ENCODE peak calls at places on chromosomes 13 and 19, in ten cellular contexts. F is heart right ventricle; G is heart left ventricle; Z is upper lobe of left lung; R is MM.1S; O is naive thymus-derived CD4-positive, alpha-beta T cell; M is brain microvascular endothelial cell; P is neural progenitor cell; B is AG04450; A is right cardiac atrium. K is an unnamed sample.

GRCh38 chr13:95564948-95565347 is 12.4 kb downstream of the CLDN10 start:
- DNase-seq in M (no peak), B (no peak), F (no peak), O (no peak), G (no peak), A (no peak), R (no peak), Z (no peak), P (no peak), K (no peak)

GRCh38 chr13:87671031-87671823 is at the start of gene SLITRK5:
- DNase-seq in M (peak; percentile 21), F (peak; percentile 58), B (no peak), Z (peak; percentile 78), O (no peak), A (peak; percentile 86), G (peak; percentile 40), R (peak; percentile 75), P (peak; percentile 90), K (peak; percentile 86)

GRCh38 chr19:6551607-6552450 is 21.0 kb downstream of the TNFSF9 start:
- DNase-seq in A (peak; percentile 65), F (peak; percentile 26), O (peak; percentile 31), B (no peak), P (peak; percentile 83), M (no peak), G (no peak), Z (no peak), R (no peak), K (peak; percentile 56)

GRCh38 chr13:91579320-91579719 is 180.9 kb downstream of the GPC5 start:
- DNase-seq in P (no peak), O (no peak), F (no peak), Z (no peak), R (no peak), M (no peak), G (no peak), A (no peak), B (no peak), K (no peak)

GRCh38 chr13:28532226-28533048 is 37.5 kb upstream of the FLT1 start:
- DNase-seq in Z (peak; percentile 37), O (no peak), G (peak; percentile 48), P (peak; percentile 70), A (peak; percentile 74), R (no peak), B (no peak), F (peak; percentile 55), M (no peak), K (peak; percentile 35)

GRCh38 chr13:111634410-111634809 is 314.0 kb downstream of the TEX29 start:
- DNase-seq in P (no peak), O (no peak), B (no peak), A (no peak), R (no peak), Z (no peak), F (no peak), G (no peak), M (no peak), K (no peak)

GRCh38 chr13:98664047-98664446 is 87.1 kb upstream of the STK24 start:
- DNase-seq in F (no peak), B (no peak), P (no peak), A (no peak), O (no peak), R (no peak), G (no peak), M (peak; percentile 89), Z (no peak), K (no peak)

GRCh38 chr19:57706346-57706745 is 2.7 kb downstream of the ZNF154 start:
- DNase-seq in O (no peak), G (no peak), M (no peak), F (no peak), R (no peak), A (no peak), Z (no peak), B (no peak), P (no peak), K (no peak)

GRCh38 chr13:107284168-107284567 is 716.2 kb upstream of the ARGLU1 start:
- DNase-seq in A (no peak), B (no peak), F (no peak), O (no peak), Z (no peak), P (no peak), R (no peak), G (no peak), M (no peak), K (no peak)

GRCh38 chr13:45007823-45008222 is 18.5 kb downstream of the GPALPP1 start:
- DNase-seq in R (no peak), P (no peak), Z (no peak), A (no peak), F (no peak), B (no peak), G (no peak), O (no peak), M (no peak), K (no peak)
- H3K4me3 ChIP-seq in R (no peak overlapping the region), P (no peak overlapping the region), Z (no peak overlapping the region), A (no peak overlapping the region), F (no peak overlapping the region), B (no peak overlapping the region), G (no peak overlapping the region), O (no peak overlapping the region), M (no peak overlapping the region), K (no peak overlapping the region)

DNA sequence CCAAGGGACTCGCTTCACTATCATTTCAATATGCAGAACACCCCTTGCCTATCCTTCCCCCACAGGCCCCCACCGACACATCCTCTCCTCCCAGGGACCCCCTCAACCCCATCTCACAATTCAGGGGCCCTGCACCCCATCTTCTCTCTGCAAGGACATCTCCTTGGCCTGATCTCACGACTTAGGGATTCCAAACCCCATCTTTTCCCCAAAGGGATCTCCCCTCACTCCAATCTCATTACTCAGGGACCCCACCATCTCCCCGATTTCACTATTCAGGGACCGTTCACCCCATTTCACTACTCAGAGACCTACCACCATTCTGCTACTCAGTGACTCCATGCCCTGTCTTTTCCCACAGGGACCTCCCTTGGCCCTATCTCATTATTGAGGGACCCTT is 1.4 kb downstream of the MAP2K2 start:
- DNase-seq in Z (no peak), R (no peak), O (no peak), A (no peak), M (no peak), P (no peak), B (no peak), F (no peak), G (no peak), K (no peak)
- H3K27ac ChIP-seq in Z (no peak overlapping the region), R (no peak overlapping the region), O (peak overlapping the region; percentile 80), A (no peak overlapping the region), M (no peak overlapping the region), P (no peak overlapping the region), B (no peak overlapping the region), F (peak overlapping the region; percentile 82), G (peak overlapping the region; percentile 28), K (no peak overlapping the region)

DNA sequence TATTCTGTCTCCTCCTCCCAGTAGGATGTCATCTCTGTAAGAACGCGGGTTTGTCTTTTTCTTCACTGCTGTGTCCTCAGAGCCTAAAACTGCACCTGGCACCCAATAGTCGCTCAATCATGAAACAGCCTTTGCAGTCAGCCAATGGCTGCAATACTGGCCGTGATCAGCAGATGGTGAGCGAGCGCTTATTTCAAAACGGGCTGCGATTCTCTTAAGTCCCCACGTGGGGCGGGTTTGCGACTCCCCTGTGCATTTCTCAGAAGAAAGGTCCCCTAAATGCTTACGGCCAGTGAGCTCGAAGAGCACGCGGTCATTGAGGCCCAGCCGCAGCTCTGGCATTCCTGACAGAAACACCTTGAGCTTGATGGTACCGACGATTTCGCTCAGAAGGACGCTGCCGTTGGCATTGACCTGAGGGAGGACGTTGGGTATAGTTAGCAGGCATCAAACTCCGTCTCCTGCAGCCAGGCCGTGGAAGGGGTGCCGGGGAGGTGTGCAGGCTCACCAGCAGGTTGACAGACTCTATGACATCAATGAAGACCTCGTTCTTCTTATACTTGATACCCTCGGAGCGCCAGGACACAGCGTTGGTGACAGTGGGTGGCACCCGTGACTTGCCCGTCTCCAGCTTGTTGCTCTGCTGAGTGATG is 6.0 kb downstream of the AP1M2 start:
- DNase-seq in R (peak; percentile 95), M (peak; percentile 86), Z (peak; percentile 91), G (peak; percentile 87), O (peak; percentile 82), B (peak; percentile 83), P (peak; percentile 97), A (peak; percentile 96), F (peak; percentile 84), K (peak; percentile 96)
- H3K4me3 ChIP-seq in R (no peak overlapping the region), M (no peak overlapping the region), Z (no peak overlapping the region), G (peak overlapping the region; percentile 11), O (no peak overlapping the region), B (no peak overlapping the region), P (no peak overlapping the region), A (no peak overlapping the region), F (peak overlapping the region; percentile 17), K (no peak overlapping the region)

DNA sequence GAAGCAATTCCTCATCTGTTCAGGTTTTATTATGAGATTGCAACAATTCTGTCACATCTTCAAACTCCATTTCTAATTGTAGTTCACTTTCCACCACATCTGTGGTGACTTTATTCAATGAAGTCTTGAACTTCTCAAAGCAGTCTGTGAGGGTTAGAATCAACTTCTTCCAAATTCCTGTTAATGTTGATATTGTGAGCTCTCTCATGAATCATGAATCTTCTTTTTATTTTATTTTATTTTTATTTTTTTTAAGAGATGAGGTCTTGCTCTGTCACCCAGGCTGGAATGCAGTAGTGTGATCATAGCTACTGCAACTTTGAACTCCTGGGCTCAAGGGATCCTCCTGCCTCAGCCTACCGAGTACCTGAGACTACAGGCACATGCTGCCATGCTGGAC is 19.6 kb downstream of the ARHGAP35 start:
- DNase-seq in G (no peak), F (no peak), B (no peak), M (no peak), Z (no peak), P (no peak), R (no peak), A (no peak), O (no peak), K (no peak)
- H3K27ac ChIP-seq in G (no peak overlapping the region), F (no peak overlapping the region), B (no peak overlapping the region), M (peak overlapping the region; percentile 78), Z (no peak overlapping the region), P (no peak overlapping the region), R (no peak overlapping the region), A (no peak overlapping the region), O (no peak overlapping the region), K (no peak overlapping the region)

DNA sequence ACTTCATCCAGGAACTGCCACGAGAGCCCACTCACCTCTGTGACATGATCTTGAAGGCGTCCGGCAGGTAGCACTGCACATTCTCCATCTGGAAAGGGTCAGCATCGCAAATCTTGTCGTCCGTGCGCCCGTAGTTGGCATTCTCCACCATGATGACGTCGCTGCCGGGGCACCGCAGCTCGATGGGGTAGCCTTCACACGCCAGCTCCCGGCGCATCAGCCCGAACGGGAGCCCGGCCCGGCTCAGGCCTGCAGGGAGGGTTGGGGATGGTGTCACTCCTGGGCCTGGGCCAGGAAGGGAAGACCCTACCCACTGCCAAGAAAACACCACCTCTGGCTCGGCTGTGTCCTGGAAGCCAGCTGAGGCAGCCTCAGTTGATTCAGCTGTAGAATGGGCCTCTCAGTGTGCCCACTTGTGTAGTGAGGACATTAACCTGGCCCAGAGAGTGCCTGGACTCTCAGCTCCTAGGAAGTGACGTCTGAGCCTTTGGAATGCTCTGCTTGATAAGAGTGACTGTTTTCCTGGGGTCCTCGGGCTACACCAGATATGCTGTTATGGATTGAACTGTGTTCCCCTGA is 28.4 kb downstream of the ADGRL1 start:
- DNase-seq in B (no peak), G (no peak), F (no peak), O (no peak), R (no peak), Z (no peak), M (no peak), A (no peak), P (no peak), K (no peak)
- H3K4me3 ChIP-seq in B (no peak overlapping the region), G (no peak overlapping the region), F (no peak overlapping the region), O (no peak overlapping the region), R (no peak overlapping the region), Z (no peak overlapping the region), M (no peak overlapping the region), A (no peak overlapping the region), P (no peak overlapping the region), K (no peak overlapping the region)

K was measured in hepatocyte.